ENCODE peak calls at places on chromosomes 12 and 14, in seven cellular contexts. R is tibial artery, H is fibroblast of lung, Z is choroid plexus epithelial cell, E is osteocyte, W is GM10248, L is cardiac muscle cell. K is an unnamed sample.

GRCh38 chr12:7966558-7966957 is 30.6 kb upstream of the SLC2A3 start:
- DNase-seq in R (no peak), H (no peak), Z (peak), E (no peak), W (no peak), L (no peak), K (no peak)

GRCh38 chr14:91127411-91127810 is 13.5 kb downstream of the DGLUCY start:
- DNase-seq in R (no peak), H (no peak), Z (no peak), E (no peak), W (no peak), L (no peak), K (no peak)

GRCh38 chr12:13817131-13817530 is 164.3 kb downstream of the GRIN2B start:
- DNase-seq in R (peak), H (no peak), Z (no peak), E (no peak), W (no peak), L (no peak), K (no peak)

GRCh38 chr14:101350021-101350420 is 211.3 kb upstream of the DIO3 start:
- DNase-seq in R (no peak), H (no peak), Z (no peak), E (no peak), W (no peak), L (no peak), K (no peak)

GRCh38 chr14:91372680-91373495 is 44.7 kb downstream of the CCDC88C start:
- DNase-seq in R (no peak), H (no peak), Z (no peak), E (no peak), W (no peak), L (no peak), K (no peak)

GRCh38 chr12:107458163-107458562 is 227.4 kb upstream of the PWP1 start:
- DNase-seq in R (no peak), H (peak), Z (no peak), E (no peak), W (no peak), L (no peak), K (no peak)

GRCh38 chr14:65604946-65605345 is 192.4 kb downstream of the FUT8 start:
- DNase-seq in R (no peak), H (peak), Z (peak), E (no peak), W (no peak), L (no peak), K (no peak)

GRCh38 chr14:76467843-76468242 is 91.9 kb downstream of the ESRRB start:
- DNase-seq in R (no peak), H (no peak), Z (no peak), E (no peak), W (no peak), L (no peak), K (no peak)

GRCh38 chr14:94971750-94972149 is 185.6 kb downstream of the DICER1 start:
- DNase-seq in R (peak), H (no peak), Z (no peak), E (peak), W (no peak), L (no peak), K (no peak)

GRCh38 chr14:23407516-23408306 is at the start of gene MYH6:
- DNase-seq in R (no peak), H (no peak), Z (no peak), E (no peak), W (no peak), L (no peak), K (no peak)

GRCh38 chr12:55797068-55797467 is 20.5 kb downstream of the SARNP start:
- DNase-seq in R (no peak), H (peak), Z (peak), E (no peak), W (no peak), L (peak), K (no peak)

GRCh38 chr12:64566122-64566521 is 44.2 kb upstream of the RASSF3 start:
- DNase-seq in R (no peak), H (no peak), Z (peak), E (no peak), W (no peak), L (no peak), K (no peak)

GRCh38 chr12:131135786-131136538 is 182.3 kb downstream of the ADGRD1 start:
- DNase-seq in R (no peak), H (no peak), Z (no peak), E (peak), W (no peak), L (no peak), K (no peak)

GRCh38 chr14:104115131-104115600 is 23.2 kb upstream of the KIF26A start:
- DNase-seq in R (no peak), H (no peak), Z (no peak), E (no peak), W (no peak), L (no peak), K (no peak)

GRCh38 chr14:71403673-71404072 is 496.4 kb downstream of the PCNX1 start:
- DNase-seq in R (no peak), H (peak), Z (peak), E (no peak), W (peak), L (no peak), K (no peak)

GRCh38 chr12:87163122-87163521 is 866.1 kb downstream of the C12orf50 start:
- DNase-seq in R (no peak), H (no peak), Z (no peak), E (no peak), W (no peak), L (no peak), K (no peak)

GRCh38 chr12:112182499-112182898 is 57.1 kb downstream of the TRAFD1 start:
- DNase-seq in R (no peak), H (peak), Z (peak), E (no peak), W (peak), L (no peak), K (no peak)

GRCh38 chr12:124463341-124463861 is 104.0 kb downstream of the NCOR2 start:
- DNase-seq in R (no peak), H (no peak), Z (no peak), E (no peak), W (no peak), L (no peak), K (no peak)

GRCh38 chr14:95341564-95341963 is 21.9 kb upstream of the CLMN start:
- DNase-seq in R (no peak), H (no peak), Z (no peak), E (no peak), W (no peak), L (no peak), K (no peak)

GRCh38 chr14:55122441-55122986 is 6.5 kb upstream of the LGALS3 start:
- DNase-seq in R (no peak), H (peak), Z (peak), E (no peak), W (no peak), L (peak), K (no peak)

GRCh38 chr14:24915958-24916595 is 133.9 kb downstream of the STXBP6 start:
- DNase-seq in R (no peak), H (no peak), Z (no peak), E (no peak), W (no peak), L (no peak), K (no peak)

GRCh38 chr14:103638594-103638993 is 9.6 kb downstream of the KLC1 start:
- DNase-seq in R (no peak), H (no peak), Z (no peak), E (no peak), W (no peak), L (no peak), K (no peak)

GRCh38 chr12:47437570-47437969 is 268.3 kb downstream of the RPAP3 start:
- DNase-seq in R (no peak), H (no peak), Z (no peak), E (no peak), W (no peak), L (no peak), K (no peak)

GRCh38 chr12:130764073-130764472 is 48.0 kb upstream of the RIMBP2 start:
- DNase-seq in R (no peak), H (peak), Z (no peak), E (no peak), W (no peak), L (peak), K (no peak)

GRCh38 chr12:115870527-115870926 is 407.0 kb downstream of the MED13L start:
- DNase-seq in R (no peak), H (no peak), Z (no peak), E (no peak), W (no peak), L (no peak), K (no peak)

GRCh38 chr14:104694475-104694950 is 5.1 kb downstream of the INF2 start:
- DNase-seq in R (no peak), H (no peak), Z (no peak), E (no peak), W (no peak), L (no peak), K (no peak)

DNA sequence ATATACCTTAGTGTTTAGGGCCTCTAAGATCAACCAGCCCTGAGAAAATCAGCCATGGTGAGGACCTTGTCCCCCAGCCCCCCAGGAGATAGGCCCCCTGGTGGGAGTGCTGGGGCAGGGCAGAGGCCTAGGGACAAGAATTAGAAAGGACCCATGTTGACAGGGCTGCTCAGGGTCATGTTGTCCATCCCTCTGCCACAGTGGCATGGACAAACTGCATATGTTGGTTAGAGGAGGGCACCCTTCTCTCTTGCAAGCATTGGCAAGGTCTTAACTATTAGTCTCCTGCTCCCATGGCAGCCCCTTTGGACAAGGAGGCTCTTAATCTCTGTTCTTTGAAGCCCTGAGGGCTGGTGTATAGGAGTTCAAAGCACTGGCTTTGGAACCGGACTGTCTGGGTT is 755 bp upstream of the PTPN6 start:
- DNase-seq in R (no peak), H (no peak), Z (no peak), E (no peak), W (no peak), L (no peak), K (no peak)
- TF ChIP-seq CTCF in R (no peak), H (peak), Z (peak), E (no peak), W (peak), L (peak), K (peak)

DNA sequence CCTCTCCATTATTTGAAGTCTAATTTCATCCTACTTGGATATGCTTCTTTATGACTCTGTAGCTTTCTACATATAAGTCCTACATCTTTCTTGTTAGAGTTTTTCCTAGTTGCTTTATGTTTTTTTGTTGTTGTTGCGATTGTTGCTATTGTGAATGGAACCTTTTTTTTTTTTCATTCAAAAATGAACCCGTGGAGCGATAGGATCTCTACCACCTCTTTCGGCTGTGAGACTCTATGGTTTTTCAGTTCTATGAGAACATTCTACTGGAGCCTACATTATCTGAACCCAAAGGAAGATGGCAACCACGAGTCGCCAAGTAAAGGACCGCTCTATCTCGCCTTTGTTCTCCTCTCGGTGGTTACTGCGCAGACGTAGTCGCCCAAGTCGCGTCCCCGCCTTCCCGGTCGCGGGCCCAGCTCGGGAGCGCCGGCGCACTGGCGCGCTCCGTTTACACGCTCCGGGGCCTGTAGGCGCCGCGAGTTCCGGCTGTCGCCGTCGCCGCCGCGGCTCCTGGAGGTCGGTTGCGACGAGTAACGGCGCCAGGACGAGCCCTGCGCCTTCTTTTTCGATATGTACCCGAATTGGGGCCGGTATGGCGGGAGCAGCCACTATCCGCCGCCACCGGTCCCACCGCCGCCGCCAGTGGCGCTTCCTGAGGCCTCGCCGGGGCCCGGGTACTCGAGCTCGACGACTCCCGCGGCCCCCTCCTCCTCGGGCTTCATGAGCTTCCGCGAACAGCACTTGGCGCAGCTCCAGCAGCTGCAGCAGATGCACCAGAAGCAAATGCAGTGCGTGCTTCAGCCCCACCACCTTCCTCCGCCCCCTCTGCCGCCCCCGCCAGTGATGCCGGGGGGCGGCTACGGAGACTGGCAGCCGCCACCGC is at the start of gene YLPM1:
- DNase-seq in R (peak), H (peak), Z (peak), E (peak), W (peak), L (peak), K (peak)
- TF ChIP-seq CTCF in R (peak), H (peak), Z (peak), E (peak), W (peak), L (peak), K (peak)

DNA sequence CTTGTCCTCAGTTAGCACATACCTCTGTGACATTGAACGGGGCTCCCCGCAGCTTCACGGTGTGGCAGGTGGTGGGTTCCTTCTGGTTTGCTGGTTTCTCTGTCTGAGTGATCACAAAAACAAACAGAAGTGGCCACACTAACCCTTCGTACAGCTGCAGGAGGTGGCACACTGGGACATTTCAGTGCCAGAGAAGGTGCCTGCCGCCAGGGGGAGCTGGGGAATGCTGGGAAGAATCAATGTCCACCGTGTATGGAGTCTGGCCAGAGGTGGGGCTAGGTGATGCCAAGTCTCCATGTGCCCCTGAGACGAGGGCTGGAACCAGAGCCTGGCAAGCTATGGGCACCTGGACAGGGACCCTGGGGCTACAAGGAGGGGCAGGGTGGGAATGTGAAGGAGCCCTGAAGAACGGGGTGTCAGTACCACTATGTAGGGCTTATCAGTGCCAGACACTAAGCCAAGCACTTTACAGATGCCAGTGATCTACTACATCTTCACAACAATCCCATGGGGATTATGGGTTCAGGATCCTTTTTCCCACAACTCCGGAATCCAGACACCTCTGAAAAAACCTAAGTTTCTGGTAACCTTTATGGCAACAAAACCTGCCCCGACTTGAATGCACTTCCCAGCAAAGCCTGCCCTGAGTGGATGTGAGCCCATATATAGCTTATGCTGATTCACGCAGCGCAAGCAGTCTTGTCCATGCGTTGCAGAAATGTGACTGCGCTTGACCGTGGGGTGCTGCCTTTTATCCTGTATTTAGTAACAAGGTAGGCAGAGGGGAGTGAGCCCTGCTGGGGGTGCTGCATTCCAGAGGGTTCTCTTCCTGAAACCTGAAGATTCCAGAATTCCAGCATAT is 10.8 kb downstream of the RBM19 start:
- DNase-seq in R (no peak), H (no peak), Z (peak), E (no peak), W (no peak), L (peak), K (peak)
- TF ChIP-seq CTCF in R (no peak), H (peak), Z (peak), E (peak), W (peak), L (peak), K (peak)

DNA sequence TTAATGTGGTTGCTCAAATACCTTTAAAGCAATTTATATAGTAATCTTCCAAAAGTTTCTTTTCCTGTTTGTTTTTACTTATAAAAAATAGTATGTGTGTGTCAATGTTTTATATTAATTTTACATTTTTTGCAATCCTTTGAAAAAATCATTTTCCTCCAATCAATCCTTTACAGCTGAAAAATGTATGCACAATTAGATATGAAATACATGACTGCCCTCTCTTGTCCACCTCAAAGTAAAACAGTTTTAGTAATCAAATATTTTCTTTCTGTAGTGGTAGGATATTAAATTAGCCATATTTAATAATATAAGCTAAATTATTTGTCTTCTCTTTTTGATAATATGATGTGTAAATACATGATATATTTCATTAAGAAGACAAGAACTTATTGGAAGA is 269.9 kb downstream of the ADAMTS20 start:
- DNase-seq in R (no peak), H (peak), Z (peak), E (no peak), W (no peak), L (peak), K (no peak)
- TF ChIP-seq CTCF in R (peak), H (no peak), Z (peak), E (peak), W (peak), L (peak), K (peak)

GRCh38 chr14:22147716-22148115 is 441.3 kb downstream of the DAD1 start:
- DNase-seq in R (no peak), H (no peak), Z (no peak), E (no peak), W (no peak), L (no peak), K (no peak)
- TF ChIP-seq CTCF in R (no peak), H (no peak), Z (no peak), E (no peak), W (no peak), L (no peak), K (no peak)

K was measured in progenitor cell of endocrine pancreas.